ENCODE peak calls at places on chromosomes 2 and 18, in four cellular contexts. One of them, this sample, is unnamed.

GRCh38 chr2:120224735-120225548 is 1.7 kb upstream of the TMEM185B start:
- DNase-seq in HepG2: no peak
- DNase-seq in GM12878: no peak
- DNase-seq in K562: no peak
- DNase-seq in this sample: no peak

GRCh38 chr2:191247381-191248057 is 2.3 kb downstream of the MYO1B start:
- DNase-seq in HepG2: peak
- DNase-seq in GM12878: no peak
- DNase-seq in K562: no peak
- DNase-seq in this sample: peak

GRCh38 chr18:57331718-57332117 is 20.6 kb upstream of the ST8SIA3 start:
- DNase-seq in HepG2: no peak
- DNase-seq in GM12878: no peak
- DNase-seq in K562: no peak
- DNase-seq in this sample: no peak

GRCh38 chr2:241003369-241003768 is 5.0 kb downstream of the SNED1 start:
- DNase-seq in HepG2: no peak
- DNase-seq in GM12878: no peak
- DNase-seq in K562: no peak
- DNase-seq in this sample: no peak

GRCh38 chr18:12904012-12904516 is 20.0 kb upstream of the PTPN2 start:
- DNase-seq in HepG2: no peak
- DNase-seq in GM12878: no peak
- DNase-seq in K562: peak
- DNase-seq in this sample: no peak

GRCh38 chr2:73225513-73226360 is 7.3 kb downstream of the PRADC1 start:
- DNase-seq in HepG2: no peak
- DNase-seq in GM12878: no peak
- DNase-seq in K562: no peak
- DNase-seq in this sample: no peak

GRCh38 chr2:240983361-240983995 is 14.9 kb upstream of the SNED1 start:
- DNase-seq in HepG2: no peak
- DNase-seq in GM12878: no peak
- DNase-seq in K562: peak
- DNase-seq in this sample: peak

GRCh38 chr18:58241877-58242276 is 197.9 kb downstream of the NEDD4L start:
- DNase-seq in HepG2: no peak
- DNase-seq in GM12878: no peak
- DNase-seq in K562: no peak
- DNase-seq in this sample: peak

GRCh38 chr18:65659312-65659711 is 91.5 kb upstream of the CDH7 start:
- DNase-seq in HepG2: no peak
- DNase-seq in GM12878: no peak
- DNase-seq in K562: no peak
- DNase-seq in this sample: no peak

GRCh38 chr2:227785293-227785692 is 28.3 kb upstream of the CCL20 start:
- DNase-seq in HepG2: no peak
- DNase-seq in GM12878: no peak
- DNase-seq in K562: no peak
- DNase-seq in this sample: no peak

GRCh38 chr2:18154259-18154658 is 275.8 kb downstream of the KCNS3 start:
- DNase-seq in HepG2: no peak
- DNase-seq in GM12878: no peak
- DNase-seq in K562: no peak
- DNase-seq in this sample: no peak

GRCh38 chr2:143528021-143528420 is 398.8 kb downstream of the ARHGAP15 start:
- DNase-seq in HepG2: no peak
- DNase-seq in GM12878: no peak
- DNase-seq in K562: no peak
- DNase-seq in this sample: no peak

GRCh38 chr2:190113000-190113399 is 50.5 kb upstream of the MSTN start:
- DNase-seq in HepG2: no peak
- DNase-seq in GM12878: no peak
- DNase-seq in K562: no peak
- DNase-seq in this sample: no peak

GRCh38 chr2:191617589-191617988 is 60.3 kb upstream of the NABP1 start:
- DNase-seq in HepG2: no peak
- DNase-seq in GM12878: peak
- DNase-seq in K562: no peak
- DNase-seq in this sample: no peak

GRCh38 chr2:191907091-191907490 is 60.2 kb upstream of the CAVIN2 start:
- DNase-seq in HepG2: no peak
- DNase-seq in GM12878: no peak
- DNase-seq in K562: no peak
- DNase-seq in this sample: no peak

GRCh38 chr18:7940976-7941375 is 373.9 kb downstream of the PTPRM start:
- DNase-seq in HepG2: no peak
- DNase-seq in GM12878: no peak
- DNase-seq in K562: no peak
- DNase-seq in this sample: no peak

GRCh38 chr18:7950380-7951143 is 383.4 kb downstream of the PTPRM start:
- DNase-seq in HepG2: peak
- DNase-seq in GM12878: no peak
- DNase-seq in K562: peak
- DNase-seq in this sample: no peak

GRCh38 chr18:7945882-7946281 is 378.8 kb downstream of the PTPRM start:
- DNase-seq in HepG2: peak
- DNase-seq in GM12878: no peak
- DNase-seq in K562: no peak
- DNase-seq in this sample: no peak

GRCh38 chr18:7941533-7941932 is 374.4 kb downstream of the PTPRM start:
- DNase-seq in HepG2: no peak
- DNase-seq in GM12878: no peak
- DNase-seq in K562: no peak
- DNase-seq in this sample: no peak

DNA sequence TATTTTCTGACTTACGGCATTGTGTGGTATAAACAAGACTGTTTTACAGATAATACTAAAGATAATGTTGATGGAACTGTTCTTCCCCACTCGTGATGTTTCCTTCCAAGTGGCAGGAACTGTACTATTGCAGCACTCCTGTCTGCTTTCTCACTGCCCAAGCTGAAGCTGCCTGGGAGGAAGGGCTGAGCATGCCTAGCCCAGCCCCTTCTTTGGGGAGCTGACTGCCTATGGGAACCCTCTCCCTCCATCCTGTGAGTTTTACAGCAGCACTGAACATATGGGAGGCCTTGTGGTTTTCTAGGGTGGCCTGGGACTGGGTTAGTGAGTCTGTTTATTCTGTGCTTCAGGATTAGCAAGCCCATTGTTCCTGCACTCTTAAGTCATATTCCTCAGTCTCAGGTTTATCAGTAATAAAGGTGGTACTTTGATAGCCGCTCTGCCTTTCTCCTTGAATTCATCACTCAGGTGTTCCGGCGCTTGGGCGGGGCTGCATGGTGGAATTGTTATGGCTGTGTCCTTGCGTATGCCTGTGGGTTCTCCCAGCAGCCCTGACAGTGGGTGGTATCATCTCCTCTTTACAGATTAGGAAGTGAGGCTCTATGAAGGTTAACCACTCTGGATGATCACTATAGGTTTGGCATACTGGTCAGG is 379.7 kb downstream of the PTPRM start:
- DNase-seq in HepG2: no peak
- DNase-seq in GM12878: no peak
- DNase-seq in K562: no peak
- DNase-seq in this sample: no peak
- TF ChIP-seq SP1 in HepG2: no peak
- TF ChIP-seq SP1 in GM12878: no peak
- TF ChIP-seq SP1 in K562: no peak
- TF ChIP-seq SP1 in this sample: no peak

GRCh38 chr18:11283531-11284071 is 134.2 kb upstream of the PIEZO2 start:
- DNase-seq in HepG2: peak
- DNase-seq in GM12878: no peak
- DNase-seq in K562: no peak
- DNase-seq in this sample: no peak
- TF ChIP-seq BHLHE40 in HepG2: no peak
- TF ChIP-seq BHLHE40 in GM12878: no peak
- TF ChIP-seq BHLHE40 in K562: no peak
- TF ChIP-seq BHLHE40 in this sample: no peak

GRCh38 chr18:22494771-22495170 is 77.1 kb upstream of the CTAGE1 start:
- DNase-seq in HepG2: no peak
- DNase-seq in GM12878: no peak
- DNase-seq in K562: no peak
- DNase-seq in this sample: no peak

GRCh38 chr18:22493940-22494339 is 76.2 kb upstream of the CTAGE1 start:
- DNase-seq in HepG2: no peak
- DNase-seq in GM12878: no peak
- DNase-seq in K562: peak
- DNase-seq in this sample: no peak

GRCh38 chr18:22490429-22490846 is 72.7 kb upstream of the CTAGE1 start:
- DNase-seq in HepG2: peak
- DNase-seq in GM12878: no peak
- DNase-seq in K562: peak
- DNase-seq in this sample: no peak

GRCh38 chr18:22489694-22490093 is 72.0 kb upstream of the CTAGE1 start:
- DNase-seq in HepG2: peak
- DNase-seq in GM12878: no peak
- DNase-seq in K562: peak
- DNase-seq in this sample: no peak

GRCh38 chr18:22493255-22493654 is 75.5 kb upstream of the CTAGE1 start:
- DNase-seq in HepG2: no peak
- DNase-seq in GM12878: no peak
- DNase-seq in K562: peak
- DNase-seq in this sample: no peak
- TF ChIP-seq FOXM1 in HepG2: no peak
- TF ChIP-seq FOXM1 in GM12878: no peak
- TF ChIP-seq FOXM1 in K562: no peak
- TF ChIP-seq FOXM1 in this sample: no peak

DNA sequence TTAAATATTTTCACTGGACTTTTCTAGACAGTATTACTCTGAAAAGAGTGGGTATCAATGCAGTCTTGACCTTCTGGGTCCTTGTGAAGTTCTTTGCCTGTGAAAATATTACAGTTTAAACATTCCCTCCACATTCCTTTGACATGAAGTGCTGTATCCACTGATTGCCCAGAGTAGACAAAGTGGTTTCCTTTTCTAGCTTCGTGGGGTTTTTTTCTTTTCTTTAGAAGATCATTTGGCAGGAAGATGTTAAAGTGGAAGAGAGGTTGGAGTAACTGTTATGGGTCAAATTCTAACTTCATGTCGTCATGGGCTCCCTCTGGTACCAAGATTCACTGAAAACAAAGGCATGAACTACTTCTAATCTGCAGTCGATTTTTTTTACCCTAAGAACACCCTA is 496.9 kb downstream of the EPHA4 start:
- DNase-seq in HepG2: no peak
- DNase-seq in GM12878: no peak
- DNase-seq in K562: no peak
- DNase-seq in this sample: no peak
- TF ChIP-seq SP1 in HepG2: no peak
- TF ChIP-seq SP1 in GM12878: no peak
- TF ChIP-seq SP1 in K562: no peak
- TF ChIP-seq SP1 in this sample: no peak

GRCh38 chr2:121529439-121530209 is 1.1 kb upstream of the RNU4ATAC start:
- DNase-seq in HepG2: peak
- DNase-seq in GM12878: no peak
- DNase-seq in K562: peak
- DNase-seq in this sample: peak
- TF ChIP-seq BHLHE40 in HepG2: no peak
- TF ChIP-seq BHLHE40 in GM12878: no peak
- TF ChIP-seq BHLHE40 in K562: no peak
- TF ChIP-seq BHLHE40 in this sample: no peak

DNA sequence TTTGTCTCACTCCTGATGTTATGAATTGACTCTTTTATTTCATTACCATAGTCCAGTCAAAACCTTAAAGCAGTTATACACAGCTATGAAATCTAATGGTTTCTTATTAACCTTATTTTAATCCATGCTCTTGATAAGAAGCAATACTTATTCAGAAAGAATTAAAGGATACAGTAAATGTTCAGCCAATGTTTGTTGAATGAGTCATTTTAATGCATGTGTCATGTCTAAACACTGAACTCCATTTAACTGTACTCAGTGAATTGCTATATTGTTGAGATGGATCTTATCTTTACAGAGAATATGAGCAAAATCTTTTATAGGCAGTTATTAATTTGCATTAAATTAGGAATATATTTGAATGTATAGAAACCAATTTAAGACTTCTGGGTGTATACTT is 135.1 kb upstream of the TFPI start:
- DNase-seq in HepG2: no peak
- DNase-seq in GM12878: no peak
- DNase-seq in K562: no peak
- DNase-seq in this sample: no peak
- TF ChIP-seq FOXM1 in HepG2: no peak
- TF ChIP-seq FOXM1 in GM12878: no peak
- TF ChIP-seq FOXM1 in K562: no peak
- TF ChIP-seq FOXM1 in this sample: no peak

DNA sequence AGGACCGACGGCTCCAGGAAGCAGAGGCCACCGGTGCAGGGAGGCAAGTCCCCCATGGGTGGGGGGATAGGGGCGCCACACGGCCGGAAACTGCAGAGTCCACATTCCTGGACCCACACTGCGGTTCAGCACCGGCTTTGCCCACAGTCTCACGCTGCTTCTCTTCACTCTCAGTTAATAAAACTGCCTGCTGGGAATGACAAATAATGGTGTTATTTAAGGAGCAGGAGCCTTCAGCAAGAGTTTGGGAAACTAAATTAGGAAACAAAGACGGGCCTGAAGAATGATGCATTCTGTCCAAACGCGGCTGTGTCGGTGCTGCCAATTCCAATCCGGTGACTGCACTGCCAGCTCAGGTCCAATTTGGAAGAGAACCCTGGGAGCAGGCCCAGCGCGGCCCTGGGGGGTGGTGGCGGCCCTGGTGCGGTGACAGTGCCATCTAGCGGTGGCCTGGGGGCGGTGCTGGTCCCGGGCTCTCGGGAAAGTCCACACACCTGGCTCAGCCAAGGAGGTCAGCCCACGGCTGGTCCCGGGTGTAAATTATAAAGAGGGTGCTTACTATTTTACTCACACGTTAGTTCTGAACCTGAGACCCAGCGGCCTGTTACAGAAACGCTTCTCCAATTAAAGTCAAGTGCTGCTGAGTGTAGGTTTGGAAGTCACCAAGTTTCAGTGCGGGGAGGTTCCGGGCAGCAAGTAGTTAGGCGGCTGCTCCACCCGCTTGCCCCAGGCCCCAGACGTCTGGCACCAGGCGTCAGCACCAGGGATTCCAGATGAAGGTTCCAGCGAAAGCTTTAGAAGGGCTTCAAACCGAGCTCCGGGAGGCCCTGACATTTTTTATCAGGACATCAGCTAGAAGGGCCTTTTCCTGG is 73.2 kb upstream of the PXDN start:
- DNase-seq in HepG2: peak
- DNase-seq in GM12878: no peak
- DNase-seq in K562: peak
- DNase-seq in this sample: peak
- TF ChIP-seq SP1 in HepG2: no peak
- TF ChIP-seq SP1 in GM12878: no peak
- TF ChIP-seq SP1 in K562: no peak
- TF ChIP-seq SP1 in this sample: no peak

GRCh38 chr18:10399465-10399864 is 55.0 kb upstream of the APCDD1 start:
- DNase-seq in HepG2: no peak
- DNase-seq in GM12878: no peak
- DNase-seq in K562: no peak
- DNase-seq in this sample: no peak
- TF ChIP-seq BHLHE40 in HepG2: no peak
- TF ChIP-seq BHLHE40 in GM12878: no peak
- TF ChIP-seq BHLHE40 in K562: no peak
- TF ChIP-seq BHLHE40 in this sample: no peak